ENCODE peak calls at places on chromosomes 16 and 17, in eight cellular contexts. R is body of pancreas, V is fibroblast of lung, C is pancreas, H is GM12878, Y is transverse colon, X is Peyer's patch, J is tibial artery. Q is an unnamed sample.

GRCh38 chr17:35051183-35051578 is 12.3 kb downstream of the RFFL start:
- DNase-seq in R (no peak), V (no peak), C (no peak), H (no peak), Y (peak), X (no peak), J (no peak), Q (no peak)

GRCh38 chr17:9021985-9022552 is 759 bp downstream of the NTN1 start:
- DNase-seq in R (no peak), V (peak), C (peak), H (no peak), Y (no peak), X (no peak), J (no peak), Q (peak)

GRCh38 chr16:69417537-69418199 is 6.8 kb upstream of the CYB5B start:
- DNase-seq in R (no peak), V (peak), C (no peak), H (no peak), Y (no peak), X (no peak), J (no peak), Q (no peak)

GRCh38 chr16:66194866-66195265 is 171.6 kb upstream of the CDH5 start:
- DNase-seq in R (no peak), V (no peak), C (no peak), H (no peak), Y (no peak), X (no peak), J (no peak), Q (no peak)

GRCh38 chr17:18195246-18195645 is 11.6 kb downstream of the ALKBH5 start:
- DNase-seq in R (no peak), V (no peak), C (no peak), H (no peak), Y (no peak), X (no peak), J (no peak), Q (no peak)

GRCh38 chr16:57680842-57681241 is 12.7 kb downstream of the ADGRG3 start:
- DNase-seq in R (no peak), V (no peak), C (no peak), H (no peak), Y (no peak), X (no peak), J (no peak), Q (no peak)

GRCh38 chr17:79281803-79282202 is 207.2 kb downstream of the ENGASE start:
- DNase-seq in R (no peak), V (no peak), C (no peak), H (no peak), Y (no peak), X (no peak), J (no peak), Q (no peak)

GRCh38 chr17:63685578-63685977 is 14.3 kb downstream of the LIMD2 start:
- DNase-seq in R (no peak), V (no peak), C (no peak), H (no peak), Y (no peak), X (no peak), J (no peak), Q (no peak)

GRCh38 chr17:75262112-75262606 is 480 bp downstream of the MRPS7 start:
- DNase-seq in R (no peak), V (peak), C (no peak), H (no peak), Y (no peak), X (no peak), J (no peak), Q (no peak)

GRCh38 chr17:17161759-17162158 is 44.4 kb downstream of the PLD6 start:
- DNase-seq in R (no peak), V (no peak), C (no peak), H (no peak), Y (no peak), X (no peak), J (no peak), Q (no peak)

GRCh38 chr17:80358131-80358530 is 56.8 kb upstream of the ENDOV start:
- DNase-seq in R (no peak), V (no peak), C (no peak), H (no peak), Y (no peak), X (no peak), J (peak), Q (no peak)

GRCh38 chr16:85498607-85499006 is 114.5 kb upstream of the GSE1 start:
- DNase-seq in R (no peak), V (no peak), C (no peak), H (peak), Y (peak), X (peak), J (no peak), Q (peak)

GRCh38 chr17:81712468-81713003 is 452 bp downstream of the SLC25A10 start:
- DNase-seq in R (peak), V (no peak), C (peak), H (no peak), Y (peak), X (no peak), J (no peak), Q (no peak)

GRCh38 chr17:74524751-74525725 is 6.2 kb downstream of the CD300LB start:
- DNase-seq in R (no peak), V (no peak), C (no peak), H (no peak), Y (no peak), X (no peak), J (no peak), Q (no peak)

GRCh38 chr17:48310748-48311213 is 119.2 kb downstream of the SKAP1 start:
- DNase-seq in R (no peak), V (no peak), C (no peak), H (no peak), Y (no peak), X (no peak), J (no peak), Q (no peak)

GRCh38 chr16:60945225-60945624 is 1091.0 kb downstream of the CDH8 start:
- DNase-seq in R (no peak), V (peak), C (no peak), H (no peak), Y (no peak), X (no peak), J (no peak), Q (peak)

GRCh38 chr16:16033208-16033717 is 83.8 kb downstream of the ABCC1 start:
- DNase-seq in R (no peak), V (no peak), C (no peak), H (no peak), Y (no peak), X (peak), J (no peak), Q (no peak)

GRCh38 chr16:70437017-70437581 is 1.8 kb downstream of the ST3GAL2 start:
- DNase-seq in R (no peak), V (peak), C (no peak), H (no peak), Y (no peak), X (no peak), J (no peak), Q (no peak)

GRCh38 chr17:34579017-34579946 is at the start of gene TMEM132E:
- DNase-seq in R (peak), V (peak), C (peak), H (no peak), Y (peak), X (no peak), J (peak), Q (peak)

GRCh38 chr17:80693511-80693910 is 148.9 kb downstream of the RPTOR start:
- DNase-seq in R (no peak), V (no peak), C (no peak), H (no peak), Y (no peak), X (no peak), J (no peak), Q (no peak)

GRCh38 chr16:7404217-7404616 is 71.6 kb downstream of the RBFOX1 start:
- DNase-seq in R (no peak), V (no peak), C (no peak), H (no peak), Y (no peak), X (no peak), J (no peak), Q (no peak)

GRCh38 chr16:75054556-75054947 is 55.7 kb downstream of the ZNRF1 start:
- DNase-seq in R (no peak), V (no peak), C (no peak), H (no peak), Y (no peak), X (no peak), J (no peak), Q (no peak)

GRCh38 chr17:81309140-81309858 is 14.2 kb upstream of the SLC38A10 start:
- DNase-seq in R (peak), V (peak), C (peak), H (no peak), Y (peak), X (peak), J (peak), Q (peak)

GRCh38 chr17:61786088-61786487 is 77.2 kb downstream of the BRIP1 start:
- DNase-seq in R (no peak), V (no peak), C (no peak), H (no peak), Y (no peak), X (no peak), J (no peak), Q (no peak)

GRCh38 chr16:81861503-81861902 is 82.4 kb downstream of the PLCG2 start:
- DNase-seq in R (no peak), V (no peak), C (no peak), H (no peak), Y (no peak), X (no peak), J (no peak), Q (no peak)

GRCh38 chr17:29625037-29625750 is 2.5 kb upstream of the CORO6 start:
- DNase-seq in R (no peak), V (peak), C (no peak), H (no peak), Y (no peak), X (peak), J (no peak), Q (peak)

GRCh38 chr17:68302066-68302564 is 10.8 kb downstream of the ARSG start:
- DNase-seq in R (no peak), V (peak), C (no peak), H (no peak), Y (no peak), X (no peak), J (no peak), Q (no peak)

GRCh38 chr17:63325885-63326284 is 120.2 kb downstream of the CYB561 start:
- DNase-seq in R (no peak), V (no peak), C (no peak), H (no peak), Y (no peak), X (no peak), J (no peak), Q (no peak)

GRCh38 chr17:40019140-40019991 is 4.1 kb downstream of the CSF3 start:
- DNase-seq in R (no peak), V (peak), C (no peak), H (no peak), Y (no peak), X (no peak), J (no peak), Q (no peak)

GRCh38 chr17:40020146-40020545 is 4.9 kb downstream of the CSF3 start:
- DNase-seq in R (no peak), V (no peak), C (no peak), H (no peak), Y (no peak), X (no peak), J (no peak), Q (no peak)

GRCh38 chr17:40022961-40023541 is 7.8 kb downstream of the CSF3 start:
- DNase-seq in R (no peak), V (no peak), C (no peak), H (no peak), Y (peak), X (no peak), J (no peak), Q (no peak)

GRCh38 chr17:40022497-40022896 is 7.3 kb downstream of the CSF3 start:
- DNase-seq in R (no peak), V (no peak), C (no peak), H (no peak), Y (no peak), X (no peak), J (no peak), Q (no peak)

DNA sequence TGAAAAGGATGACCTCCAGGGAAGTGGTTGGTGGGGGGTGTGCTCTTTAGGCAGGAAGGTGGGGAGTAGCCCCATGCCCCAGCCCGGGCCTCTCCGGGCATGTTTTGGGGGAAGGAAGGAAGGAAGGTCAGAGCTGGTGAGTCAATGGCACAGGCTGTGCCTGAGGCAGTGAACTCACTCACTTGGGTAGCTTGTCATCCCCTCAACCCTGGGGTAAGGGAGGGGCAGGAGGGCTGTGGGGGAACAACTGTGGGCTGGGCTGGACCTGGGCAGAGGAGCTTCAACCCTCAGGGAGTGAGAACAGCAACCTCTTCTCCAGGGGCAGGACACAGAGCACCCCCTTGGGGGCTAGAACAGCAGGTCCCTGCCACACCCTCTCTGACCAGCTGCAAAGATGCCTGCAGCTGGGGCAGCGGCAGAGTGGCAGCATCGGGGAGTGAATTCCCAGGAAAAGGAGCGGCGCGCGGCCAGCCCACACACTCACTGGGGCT is 6.3 kb downstream of the CSF3 start:
- DNase-seq in R (no peak), V (peak), C (no peak), H (no peak), Y (no peak), X (no peak), J (peak), Q (peak)
- H3K27ac ChIP-seq in R (no peak), V (peak), C (no peak), H (no peak), Y (peak), X (no peak), J (peak), Q (no peak)

DNA sequence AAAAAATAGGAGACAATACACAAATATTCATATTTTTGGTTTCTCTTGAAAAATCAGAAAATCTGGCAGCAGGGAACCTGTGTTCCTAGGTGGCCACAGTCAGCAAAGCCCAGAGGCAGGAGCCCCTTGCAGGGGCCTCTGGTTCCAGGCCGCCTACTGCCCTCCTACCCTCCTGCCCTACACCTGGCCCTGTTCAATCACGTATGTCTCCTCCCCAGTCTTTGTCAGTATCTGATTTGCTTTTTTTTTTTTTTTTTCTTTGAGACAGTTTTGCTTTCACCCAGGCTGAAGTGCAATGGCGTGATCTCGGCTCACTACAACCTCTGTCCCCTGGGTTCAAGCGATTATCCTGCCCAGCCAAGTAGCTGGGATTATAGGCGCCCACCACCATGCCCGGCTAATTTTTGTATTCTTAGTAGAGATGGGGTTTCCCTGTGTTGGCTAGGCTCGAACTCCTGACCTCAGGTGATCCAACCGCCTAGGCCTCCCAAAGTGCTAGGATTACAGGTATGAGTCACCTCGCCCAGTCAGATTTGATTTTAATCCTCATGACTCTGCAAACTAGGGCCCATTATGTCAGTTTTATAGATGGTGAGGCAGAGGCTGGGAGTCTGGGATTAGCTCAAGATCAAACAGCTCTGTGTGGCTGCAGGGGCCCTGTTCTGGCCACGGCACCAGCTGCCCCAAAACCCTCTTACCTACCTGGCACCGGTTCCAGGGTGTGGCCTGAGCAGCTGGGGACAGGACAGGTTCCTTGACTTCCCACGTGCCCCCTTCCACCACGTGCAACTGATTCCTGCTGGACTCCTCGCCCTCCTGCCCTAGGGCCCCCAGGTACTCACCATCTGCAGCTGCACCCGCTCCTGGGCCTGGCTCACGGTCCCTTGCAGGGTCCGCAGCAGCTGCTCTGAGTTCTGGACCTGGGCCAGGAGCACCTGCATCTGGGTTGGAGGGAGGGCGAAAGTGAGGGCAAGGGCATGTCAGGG is 14.7 kb downstream of the RABEP2 start:
- DNase-seq in R (no peak), V (no peak), C (no peak), H (no peak), Y (peak), X (peak), J (no peak), Q (no peak)
- H3K27ac ChIP-seq in R (no peak), V (no peak), C (no peak), H (peak), Y (peak), X (peak), J (no peak), Q (no peak)

GRCh38 chr17:19347323-19348080 is 15.0 kb downstream of the B9D1 start:
- DNase-seq in R (peak), V (no peak), C (no peak), H (no peak), Y (no peak), X (peak), J (peak), Q (no peak)
- H3K27ac ChIP-seq in R (no peak), V (no peak), C (no peak), H (no peak), Y (peak), X (no peak), J (peak), Q (peak)

GRCh38 chr17:77481476-77482374 is 341.0 kb downstream of the SEC14L1 start:
- DNase-seq in R (no peak), V (no peak), C (no peak), H (no peak), Y (no peak), X (no peak), J (no peak), Q (no peak)
- H3K27ac ChIP-seq in R (no peak), V (no peak), C (no peak), H (no peak), Y (no peak), X (no peak), J (no peak), Q (no peak)

GRCh38 chr17:66260688-66261087 is 31.5 kb upstream of the APOH start:
- DNase-seq in R (no peak), V (no peak), C (no peak), H (no peak), Y (no peak), X (no peak), J (no peak), Q (no peak)
- H3K27ac ChIP-seq in R (no peak), V (no peak), C (no peak), H (no peak), Y (no peak), X (no peak), J (no peak), Q (no peak)

DNA sequence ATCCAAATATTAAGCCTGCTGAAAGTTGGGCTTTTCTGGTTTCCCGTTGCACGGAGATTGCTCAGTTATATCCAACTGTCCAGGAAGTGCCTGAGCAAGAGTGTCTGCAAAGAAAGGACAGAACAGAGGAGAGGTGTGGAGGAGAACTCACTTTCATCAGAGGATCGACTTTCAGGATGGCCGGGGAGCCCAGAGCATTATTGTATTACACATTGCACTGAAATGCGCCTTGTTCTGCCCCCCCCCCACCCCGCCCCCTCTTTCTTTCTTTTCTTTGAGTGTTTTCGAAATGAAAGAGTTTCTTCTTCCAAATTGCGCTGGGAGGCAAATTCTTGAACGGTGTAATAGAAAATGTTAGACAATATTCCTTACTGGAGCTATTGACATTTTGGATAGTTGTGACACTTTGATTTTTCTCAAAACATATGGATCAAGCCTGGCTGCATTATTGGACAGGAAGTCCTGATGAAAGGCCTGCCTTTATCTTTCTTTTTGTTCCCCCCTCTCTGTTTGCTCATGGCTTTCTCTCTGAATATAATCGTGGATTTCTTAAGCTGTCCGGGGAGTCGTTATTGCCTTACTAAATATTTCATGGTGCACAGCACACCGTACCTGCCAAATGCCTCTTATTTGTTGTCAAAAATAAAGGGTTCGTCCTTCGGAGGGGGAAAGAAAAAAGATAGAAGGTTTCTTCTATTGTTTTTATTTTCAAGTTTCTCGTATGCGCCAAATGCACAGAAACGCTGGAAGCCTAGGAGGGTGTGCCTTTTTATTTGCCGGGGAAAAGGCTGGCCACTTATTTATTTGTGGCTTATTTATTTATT is 110.8 kb downstream of the IRX3 start:
- DNase-seq in R (no peak), V (peak), C (no peak), H (no peak), Y (no peak), X (no peak), J (no peak), Q (no peak)
- H3K27ac ChIP-seq in R (peak), V (no peak), C (no peak), H (no peak), Y (no peak), X (no peak), J (no peak), Q (no peak)

GRCh38 chr16:2122429-2122828 is 13.3 kb downstream of the PKD1 start:
- DNase-seq in R (no peak), V (no peak), C (no peak), H (no peak), Y (no peak), X (no peak), J (no peak), Q (no peak)
- H3K27ac ChIP-seq in R (no peak), V (peak), C (no peak), H (no peak), Y (peak), X (no peak), J (peak), Q (peak)